ENCODE peak calls at places on chromosomes 2 and 18, in five cellular contexts. One of them, this sample, is unnamed.

GRCh38 chr2:205367536-205367935 is 314.8 kb upstream of the NRP2 start:
- DNase-seq in fibroblast of the conjunctiva: no peak
- DNase-seq in M059J: peak; percentile 34
- DNase-seq in left colon: no peak
- DNase-seq in NCI-H345: no peak
- DNase-seq in this sample: no peak

GRCh38 chr18:48831802-48832201 is 119.0 kb downstream of the SMAD7 start:
- DNase-seq in NCI-H345: no peak
- DNase-seq in fibroblast of the conjunctiva: no peak
- DNase-seq in M059J: no peak
- DNase-seq in left colon: peak; percentile 8
- DNase-seq in this sample: no peak

GRCh38 chr2:149799296-149799695 is 211.7 kb upstream of the MMADHC start:
- DNase-seq in left colon: no peak
- DNase-seq in fibroblast of the conjunctiva: peak; percentile 22
- DNase-seq in NCI-H345: peak; percentile 33
- DNase-seq in M059J: peak; percentile 44
- DNase-seq in this sample: peak; percentile 5

GRCh38 chr2:202339052-202339870 is 36.9 kb upstream of the BMPR2 start:
- DNase-seq in M059J: peak; percentile 12
- DNase-seq in NCI-H345: peak; percentile 86
- DNase-seq in left colon: no peak
- DNase-seq in fibroblast of the conjunctiva: peak; percentile 50
- DNase-seq in this sample: no peak

GRCh38 chr2:188292446-188293239 is 969 bp downstream of the GULP1 start:
- DNase-seq in left colon: peak; percentile 74
- DNase-seq in NCI-H345: peak; percentile 78
- DNase-seq in fibroblast of the conjunctiva: peak; percentile 68
- DNase-seq in M059J: peak; percentile 94
- DNase-seq in this sample: no peak

GRCh38 chr2:241208058-241208457 is 19.6 kb downstream of the ANO7 start:
- DNase-seq in NCI-H345: no peak
- DNase-seq in fibroblast of the conjunctiva: no peak
- DNase-seq in M059J: no peak
- DNase-seq in left colon: no peak
- DNase-seq in this sample: peak; percentile 61

GRCh38 chr18:78999939-79000338 is 20.3 kb downstream of the SALL3 start:
- DNase-seq in NCI-H345: no peak
- DNase-seq in fibroblast of the conjunctiva: no peak
- DNase-seq in left colon: no peak
- DNase-seq in M059J: no peak
- DNase-seq in this sample: no peak

GRCh38 chr18:394997-395383 is 105.5 kb downstream of the COLEC12 start:
- DNase-seq in left colon: no peak
- DNase-seq in NCI-H345: peak; percentile 60
- DNase-seq in fibroblast of the conjunctiva: peak; percentile 94
- DNase-seq in M059J: peak; percentile 96
- DNase-seq in this sample: no peak

GRCh38 chr18:39571511-39571910 is 2005.9 kb upstream of the CELF4 start:
- DNase-seq in M059J: peak; percentile 7
- DNase-seq in left colon: no peak
- DNase-seq in fibroblast of the conjunctiva: no peak
- DNase-seq in NCI-H345: no peak
- DNase-seq in this sample: no peak

GRCh38 chr2:30026091-30027055 is 105.0 kb upstream of the ALK start:
- DNase-seq in M059J: peak; percentile 95
- DNase-seq in NCI-H345: peak; percentile 64
- DNase-seq in left colon: no peak
- DNase-seq in fibroblast of the conjunctiva: peak; percentile 6
- DNase-seq in this sample: peak; percentile 26

GRCh38 chr2:27647737-27648136 is 15.7 kb downstream of the SUPT7L start:
- DNase-seq in NCI-H345: no peak
- DNase-seq in left colon: no peak
- DNase-seq in fibroblast of the conjunctiva: no peak
- DNase-seq in M059J: no peak
- DNase-seq in this sample: no peak

GRCh38 chr2:84041494-84041893 is 417.6 kb downstream of the SUCLG1 start:
- DNase-seq in NCI-H345: no peak
- DNase-seq in M059J: no peak
- DNase-seq in fibroblast of the conjunctiva: no peak
- DNase-seq in left colon: no peak
- DNase-seq in this sample: no peak

GRCh38 chr2:74822771-74823283 is 11.1 kb upstream of the HK2 start:
- DNase-seq in NCI-H345: no peak
- DNase-seq in M059J: no peak
- DNase-seq in fibroblast of the conjunctiva: no peak
- DNase-seq in left colon: no peak
- DNase-seq in this sample: no peak

GRCh38 chr2:75079575-75079974 is 119.7 kb downstream of the TACR1 start:
- DNase-seq in left colon: no peak
- DNase-seq in fibroblast of the conjunctiva: no peak
- DNase-seq in NCI-H345: peak; percentile 52
- DNase-seq in M059J: peak; percentile 42
- DNase-seq in this sample: no peak

GRCh38 chr2:109447251-109447661 is 166.5 kb downstream of the SEPTIN10 start:
- DNase-seq in NCI-H345: no peak
- DNase-seq in left colon: no peak
- DNase-seq in M059J: peak; percentile 90
- DNase-seq in fibroblast of the conjunctiva: peak; percentile 70
- DNase-seq in this sample: no peak

GRCh38 chr2:121319941-121320340 is 34.9 kb upstream of the TFCP2L1 start:
- DNase-seq in M059J: no peak
- DNase-seq in fibroblast of the conjunctiva: no peak
- DNase-seq in left colon: no peak
- DNase-seq in NCI-H345: no peak
- DNase-seq in this sample: no peak

GRCh38 chr18:42113529-42114191 is 158.6 kb downstream of the PIK3C3 start:
- DNase-seq in left colon: no peak
- DNase-seq in NCI-H345: no peak
- DNase-seq in M059J: peak; percentile 50
- DNase-seq in fibroblast of the conjunctiva: peak; percentile 47
- DNase-seq in this sample: no peak

GRCh38 chr2:236282406-236282805 is 18.2 kb upstream of the ASB18 start:
- DNase-seq in fibroblast of the conjunctiva: no peak
- DNase-seq in left colon: no peak
- DNase-seq in M059J: peak; percentile 15
- DNase-seq in NCI-H345: no peak
- DNase-seq in this sample: no peak

GRCh38 chr2:14752294-14752693 is 119.8 kb downstream of the LRATD1 start:
- DNase-seq in fibroblast of the conjunctiva: no peak
- DNase-seq in NCI-H345: peak; percentile 24
- DNase-seq in M059J: peak; percentile 13
- DNase-seq in left colon: no peak
- DNase-seq in this sample: no peak

GRCh38 chr18:59144483-59144882 is 4.8 kb downstream of the SEC11C start:
- DNase-seq in fibroblast of the conjunctiva: no peak
- DNase-seq in NCI-H345: peak; percentile 10
- DNase-seq in left colon: no peak
- DNase-seq in M059J: no peak
- DNase-seq in this sample: no peak

GRCh38 chr2:85585781-85586105 is 1.5 kb downstream of the VAMP5 start:
- DNase-seq in NCI-H345: no peak
- DNase-seq in fibroblast of the conjunctiva: no peak
- DNase-seq in M059J: peak; percentile 87
- DNase-seq in left colon: no peak
- DNase-seq in this sample: no peak

GRCh38 chr2:198374375-198375072 is 570.1 kb downstream of the PLCL1 start:
- DNase-seq in fibroblast of the conjunctiva: peak; percentile 68
- DNase-seq in M059J: peak; percentile 49
- DNase-seq in NCI-H345: peak; percentile 51
- DNase-seq in left colon: peak; percentile 50
- DNase-seq in this sample: no peak

GRCh38 chr2:239644016-239644415 is 243.2 kb upstream of the HDAC4 start:
- DNase-seq in M059J: no peak
- DNase-seq in left colon: no peak
- DNase-seq in NCI-H345: no peak
- DNase-seq in fibroblast of the conjunctiva: no peak
- DNase-seq in this sample: no peak

This sample was measured in substantia nigra.